ENCODE peak calls at places on chromosomes 11 and 22, in four cellular contexts. One of them, this sample, is unnamed.

GRCh38 chr11:36148701-36149100 is 140.5 kb downstream of the COMMD9 start:
- DNase-seq in GM23248: no peak
- DNase-seq in neural progenitor cell: no peak
- DNase-seq in HCT116: no peak
- DNase-seq in this sample: no peak

GRCh38 chr11:69948256-69949141 is 129.3 kb upstream of the FGF3 start:
- DNase-seq in GM23248: peak
- DNase-seq in neural progenitor cell: peak
- DNase-seq in HCT116: peak
- DNase-seq in this sample: peak

GRCh38 chr11:96045622-96046456 is 121.9 kb upstream of the MTMR2 start:
- DNase-seq in GM23248: peak
- DNase-seq in neural progenitor cell: peak
- DNase-seq in HCT116: no peak
- DNase-seq in this sample: peak

GRCh38 chr22:46996595-46997310 is 234.3 kb downstream of the TBC1D22A start:
- DNase-seq in GM23248: no peak
- DNase-seq in neural progenitor cell: no peak
- DNase-seq in HCT116: no peak
- DNase-seq in this sample: no peak

GRCh38 chr11:70244698-70245097 is 25.8 kb upstream of the PPFIA1 start:
- DNase-seq in GM23248: peak
- DNase-seq in neural progenitor cell: no peak
- DNase-seq in HCT116: no peak
- DNase-seq in this sample: no peak

GRCh38 chr11:132535830-132536229 is 996.5 kb downstream of the OPCML start:
- DNase-seq in GM23248: no peak
- DNase-seq in neural progenitor cell: no peak
- DNase-seq in HCT116: no peak
- DNase-seq in this sample: no peak

GRCh38 chr11:665707-666281 is 28.7 kb downstream of the DRD4 start:
- DNase-seq in GM23248: peak
- DNase-seq in neural progenitor cell: no peak
- DNase-seq in HCT116: no peak
- DNase-seq in this sample: no peak

GRCh38 chr11:587978-588380 is 11.7 kb downstream of the PHRF1 start:
- DNase-seq in GM23248: peak
- DNase-seq in neural progenitor cell: no peak
- DNase-seq in HCT116: no peak
- DNase-seq in this sample: no peak

GRCh38 chr11:108958446-108959123 is 293.7 kb downstream of the DDX10 start:
- DNase-seq in GM23248: peak
- DNase-seq in neural progenitor cell: no peak
- DNase-seq in HCT116: no peak
- DNase-seq in this sample: no peak

GRCh38 chr22:23784215-23784732 is 2.5 kb upstream of the SMARCB1 start:
- DNase-seq in GM23248: no peak
- DNase-seq in neural progenitor cell: no peak
- DNase-seq in HCT116: no peak
- DNase-seq in this sample: no peak

GRCh38 chr22:17779286-17780115 is 5.2 kb upstream of the BID start:
- DNase-seq in GM23248: no peak
- DNase-seq in neural progenitor cell: no peak
- DNase-seq in HCT116: no peak
- DNase-seq in this sample: no peak

GRCh38 chr11:116348226-116348625 is 424.6 kb downstream of the BUD13 start:
- DNase-seq in GM23248: no peak
- DNase-seq in neural progenitor cell: no peak
- DNase-seq in HCT116: no peak
- DNase-seq in this sample: no peak

GRCh38 chr11:116352881-116353280 is 419.9 kb downstream of the BUD13 start:
- DNase-seq in GM23248: no peak
- DNase-seq in neural progenitor cell: no peak
- DNase-seq in HCT116: no peak
- DNase-seq in this sample: no peak

GRCh38 chr11:116355104-116355503 is 417.7 kb downstream of the BUD13 start:
- DNase-seq in GM23248: no peak
- DNase-seq in neural progenitor cell: no peak
- DNase-seq in HCT116: no peak
- DNase-seq in this sample: no peak

GRCh38 chr11:116357769-116358544 is 414.8 kb downstream of the BUD13 start:
- DNase-seq in GM23248: peak
- DNase-seq in neural progenitor cell: peak
- DNase-seq in HCT116: peak
- DNase-seq in this sample: peak

GRCh38 chr11:116353517-116353916 is 419.3 kb downstream of the BUD13 start:
- DNase-seq in GM23248: no peak
- DNase-seq in neural progenitor cell: no peak
- DNase-seq in HCT116: no peak
- DNase-seq in this sample: no peak
- TF ChIP-seq EZH2phosphoT487 in GM23248: no peak
- TF ChIP-seq EZH2phosphoT487 in neural progenitor cell: no peak
- TF ChIP-seq EZH2phosphoT487 in HCT116: no peak
- TF ChIP-seq EZH2phosphoT487 in this sample: no peak

DNA sequence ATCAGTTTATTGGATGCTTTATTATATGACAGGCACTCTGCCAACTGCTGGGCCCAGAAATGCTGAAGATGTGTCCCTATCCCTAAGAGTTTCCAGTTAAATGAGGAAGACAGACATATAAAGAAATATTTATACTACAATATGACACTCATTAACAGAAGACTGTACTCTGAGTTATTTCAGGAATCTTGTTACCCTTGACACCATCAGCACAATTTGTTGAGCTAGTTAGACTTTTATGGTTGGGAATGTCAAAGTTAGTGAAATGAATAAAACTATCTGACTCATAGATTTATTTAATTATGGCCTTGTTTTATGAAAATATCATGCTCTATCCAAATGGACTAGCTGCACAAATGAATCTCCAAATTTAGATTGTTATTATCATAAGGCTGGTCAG is 25.6 kb upstream of the MSANTD4 start:
- DNase-seq in GM23248: no peak
- DNase-seq in neural progenitor cell: no peak
- DNase-seq in HCT116: no peak
- DNase-seq in this sample: no peak
- H3K27ac ChIP-seq in GM23248: no peak
- H3K27ac ChIP-seq in neural progenitor cell: no peak
- H3K27ac ChIP-seq in HCT116: no peak
- H3K27ac ChIP-seq in this sample: no peak

GRCh38 chr11:42766191-42766590 is 545.6 kb upstream of the API5 start:
- DNase-seq in GM23248: no peak
- DNase-seq in neural progenitor cell: no peak
- DNase-seq in HCT116: no peak
- DNase-seq in this sample: no peak
- TF ChIP-seq EZH2phosphoT487 in GM23248: no peak
- TF ChIP-seq EZH2phosphoT487 in neural progenitor cell: no peak
- TF ChIP-seq EZH2phosphoT487 in HCT116: no peak
- TF ChIP-seq EZH2phosphoT487 in this sample: no peak

DNA sequence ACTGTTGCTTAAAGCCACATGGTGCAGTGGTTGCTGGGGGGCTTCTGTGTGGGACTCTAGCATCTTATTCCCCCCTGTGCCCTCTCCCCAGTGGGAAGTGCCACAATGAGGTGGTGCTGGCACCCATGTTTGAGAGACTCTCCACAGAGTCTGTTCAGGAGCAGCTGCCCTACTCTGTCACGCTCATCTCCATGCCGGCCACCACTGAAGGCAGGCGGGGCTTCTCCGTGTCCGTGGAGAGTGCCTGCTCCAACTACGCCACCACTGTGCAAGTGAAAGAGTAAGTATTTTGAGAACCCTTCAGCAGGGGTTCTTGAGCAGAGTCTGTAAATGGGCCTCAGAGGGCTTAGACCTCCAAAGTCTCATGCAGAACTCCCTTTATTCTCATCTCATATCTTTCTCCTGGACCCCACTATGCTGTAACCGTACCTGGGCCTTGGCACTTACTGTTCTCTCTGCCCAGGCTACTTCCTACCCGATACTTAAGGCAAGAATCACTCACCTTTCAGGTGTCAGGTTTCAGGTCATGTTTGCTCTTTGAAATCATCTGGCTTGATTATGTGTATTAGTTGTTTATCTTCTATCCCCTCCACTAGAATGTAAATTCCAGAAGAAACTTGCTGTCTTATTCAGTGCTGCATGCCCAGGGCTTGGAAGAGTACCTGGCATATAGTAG is 32.4 kb downstream of the PIK3IP1 start:
- DNase-seq in GM23248: no peak
- DNase-seq in neural progenitor cell: no peak
- DNase-seq in HCT116: no peak
- DNase-seq in this sample: no peak
- H3K27ac ChIP-seq in GM23248: no peak
- H3K27ac ChIP-seq in neural progenitor cell: no peak
- H3K27ac ChIP-seq in HCT116: no peak
- H3K27ac ChIP-seq in this sample: no peak

DNA sequence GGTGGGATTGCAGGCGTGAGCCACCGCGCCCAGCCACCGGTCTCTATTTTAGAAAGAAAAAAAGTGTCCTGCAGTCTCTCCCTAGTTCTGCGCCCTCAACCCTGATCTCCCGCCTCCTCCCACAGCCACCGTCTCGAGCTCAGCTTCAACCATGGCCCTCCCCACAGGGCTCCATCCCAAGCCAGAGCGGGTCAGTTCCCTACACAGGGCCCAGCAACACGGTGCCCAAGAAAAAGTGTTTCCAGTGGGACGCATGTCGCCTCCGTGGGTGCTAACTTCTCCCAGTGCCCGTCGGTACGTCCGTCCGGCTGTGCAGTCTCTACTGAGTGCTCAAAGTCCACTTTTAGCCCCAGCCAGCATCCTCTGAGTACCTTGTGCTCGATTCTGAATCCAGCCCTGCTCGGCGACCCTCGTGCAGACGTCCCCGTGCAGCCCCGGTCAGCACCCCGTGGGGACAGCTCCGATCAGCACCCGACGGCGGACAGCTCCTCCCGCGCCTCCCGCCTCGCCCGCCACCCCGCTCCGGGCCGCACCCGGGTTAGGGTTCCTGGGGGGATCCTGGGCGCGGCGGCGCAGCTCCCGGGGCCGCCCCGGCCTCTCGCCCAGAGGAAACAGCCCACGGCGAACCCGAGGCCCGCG is 658 bp upstream of the MAPK8IP2 start:
- DNase-seq in GM23248: peak
- DNase-seq in neural progenitor cell: peak
- DNase-seq in HCT116: no peak
- DNase-seq in this sample: peak
- TF ChIP-seq EZH2phosphoT487 in GM23248: no peak
- TF ChIP-seq EZH2phosphoT487 in neural progenitor cell: no peak
- TF ChIP-seq EZH2phosphoT487 in HCT116: no peak
- TF ChIP-seq EZH2phosphoT487 in this sample: no peak

GRCh38 chr11:67483901-67484665 is 1.3 kb downstream of the AIP start:
- DNase-seq in GM23248: no peak
- DNase-seq in neural progenitor cell: no peak
- DNase-seq in HCT116: no peak
- DNase-seq in this sample: no peak
- H3K27ac ChIP-seq in GM23248: no peak
- H3K27ac ChIP-seq in neural progenitor cell: no peak
- H3K27ac ChIP-seq in HCT116: no peak
- H3K27ac ChIP-seq in this sample: no peak

GRCh38 chr11:18393581-18394299 is 623 bp upstream of the LDHA start:
- DNase-seq in GM23248: no peak
- DNase-seq in neural progenitor cell: no peak
- DNase-seq in HCT116: no peak
- DNase-seq in this sample: no peak
- TF ChIP-seq EZH2phosphoT487 in GM23248: no peak
- TF ChIP-seq EZH2phosphoT487 in neural progenitor cell: no peak
- TF ChIP-seq EZH2phosphoT487 in HCT116: no peak
- TF ChIP-seq EZH2phosphoT487 in this sample: no peak

GRCh38 chr22:36510384-36510783 is 3.5 kb upstream of the FOXRED2 start:
- DNase-seq in GM23248: no peak
- DNase-seq in neural progenitor cell: no peak
- DNase-seq in HCT116: no peak
- DNase-seq in this sample: no peak

GRCh38 chr22:36506637-36507517 is at the start of gene FOXRED2:
- DNase-seq in GM23248: peak
- DNase-seq in neural progenitor cell: peak
- DNase-seq in HCT116: no peak
- DNase-seq in this sample: peak

GRCh38 chr22:36510966-36511881 is 4.4 kb upstream of the FOXRED2 start:
- DNase-seq in GM23248: peak
- DNase-seq in neural progenitor cell: peak
- DNase-seq in HCT116: no peak
- DNase-seq in this sample: peak

GRCh38 chr22:36507518-36508010 is 724 bp upstream of the FOXRED2 start:
- DNase-seq in GM23248: no peak
- DNase-seq in neural progenitor cell: no peak
- DNase-seq in HCT116: no peak
- DNase-seq in this sample: no peak

GRCh38 chr22:36512333-36512732 is 5.5 kb upstream of the FOXRED2 start:
- DNase-seq in GM23248: no peak
- DNase-seq in neural progenitor cell: no peak
- DNase-seq in HCT116: no peak
- DNase-seq in this sample: no peak
- H3K27ac ChIP-seq in GM23248: no peak
- H3K27ac ChIP-seq in neural progenitor cell: no peak
- H3K27ac ChIP-seq in HCT116: no peak
- H3K27ac ChIP-seq in this sample: no peak

DNA sequence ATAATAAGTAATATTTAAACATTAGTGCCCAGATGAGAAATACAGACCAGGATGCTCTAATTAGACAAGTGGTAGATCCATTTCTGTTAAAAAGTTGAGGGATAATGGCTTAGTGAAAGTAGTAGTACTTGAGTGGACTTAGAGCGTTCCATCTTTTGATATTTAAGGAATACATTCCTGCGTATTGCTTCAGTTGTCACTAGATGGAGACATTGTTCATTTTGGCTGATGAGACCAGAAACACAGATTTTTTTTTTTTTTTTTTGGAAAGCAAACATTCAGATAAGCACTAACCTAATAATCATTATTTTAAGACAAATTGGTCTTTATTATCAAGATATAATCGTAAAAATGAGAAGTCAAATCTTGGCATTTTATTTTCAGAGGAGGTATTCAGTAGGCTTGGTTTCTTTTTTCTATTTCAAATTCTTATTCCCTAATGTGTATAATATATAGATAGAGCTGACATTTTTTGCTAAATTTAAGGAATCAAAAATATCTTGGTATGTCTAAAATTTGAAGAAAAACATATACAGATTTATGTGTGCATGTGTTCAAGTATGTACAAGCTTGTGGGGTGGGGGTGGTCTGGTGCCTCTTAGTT is 92.9 kb downstream of the DYNC2H1 start:
- DNase-seq in GM23248: peak
- DNase-seq in neural progenitor cell: peak
- DNase-seq in HCT116: peak
- DNase-seq in this sample: peak
- TF ChIP-seq EZH2phosphoT487 in GM23248: no peak
- TF ChIP-seq EZH2phosphoT487 in neural progenitor cell: no peak
- TF ChIP-seq EZH2phosphoT487 in HCT116: no peak
- TF ChIP-seq EZH2phosphoT487 in this sample: no peak